ENCODE peak calls at places on chromosomes 11 and 22, in nine cellular contexts. M is IMR-90, A is A549, D is uterus, Q is transverse colon, U is sigmoid colon, P is ovary, O is esophagus squamous epithelium, B is stomach. L is an unnamed sample.
A peak's percentile ranks its signal among the peaks of the same experiment; 100 is the strongest.

GRCh38 chr11:23594755-23595154 is 734.5 kb upstream of the CCDC179 start:
- DNase-seq in A (no peak), Q (no peak), B (no peak), U (no peak), D (no peak), M (no peak), O (no peak), P (no peak), L (no peak)

GRCh38 chr22:24758164-24758799 is 16.2 kb downstream of the PIWIL3 start:
- DNase-seq in B (peak; percentile 63), M (peak; percentile 60), D (peak; percentile 34), P (peak; percentile 59), U (peak; percentile 67), O (no peak), A (peak; percentile 14), Q (peak; percentile 53), L (peak; percentile 76)

GRCh38 chr11:73189723-73190556 is 28.1 kb upstream of the P2RY2 start:
- DNase-seq in Q (no peak), A (no peak), D (no peak), P (no peak), U (peak; percentile 47), O (no peak), B (peak; percentile 18), M (no peak), L (no peak)

GRCh38 chr22:42314709-42315391 is 44.4 kb upstream of the TCF20 start:
- DNase-seq in A (no peak), B (no peak), U (no peak), P (no peak), D (no peak), O (no peak), Q (no peak), M (no peak), L (no peak)

GRCh38 chr22:33210129-33210784 is 152.1 kb upstream of the SYN3 start:
- DNase-seq in U (no peak), B (no peak), A (peak; percentile 24), O (no peak), M (peak; percentile 9), D (no peak), Q (peak; percentile 9), P (no peak), L (no peak)

GRCh38 chr11:78371221-78371899 is 46.3 kb downstream of the GAB2 start:
- DNase-seq in D (no peak), A (no peak), Q (no peak), O (no peak), M (no peak), U (no peak), P (no peak), B (no peak), L (no peak)

GRCh38 chr11:120068114-120068573 is 69.8 kb downstream of the TRIM29 start:
- DNase-seq in B (no peak), O (no peak), M (peak; percentile 47), A (no peak), Q (no peak), D (no peak), P (no peak), U (no peak), L (no peak)

GRCh38 chr22:47605886-47606285 is 843.4 kb downstream of the TBC1D22A start:
- DNase-seq in U (peak; percentile 37), A (no peak), P (peak; percentile 5), Q (no peak), B (no peak), O (no peak), D (no peak), M (no peak), L (no peak)

GRCh38 chr22:28023036-28023435 is 104.0 kb upstream of the PITPNB start:
- DNase-seq in Q (no peak), B (no peak), A (no peak), D (peak; percentile 8), O (no peak), U (peak; percentile 40), M (no peak), P (no peak), L (no peak)

GRCh38 chr11:75762158-75762557 is 6.4 kb upstream of the DGAT2 start:
- DNase-seq in B (no peak), M (no peak), U (no peak), D (no peak), O (no peak), A (no peak), Q (no peak), P (no peak), L (no peak)

GRCh38 chr22:20299736-20300136 is 20.1 kb downstream of the DGCR6L start:
- DNase-seq in M (peak; percentile 28), Q (peak; percentile 34), A (no peak), O (no peak), B (peak; percentile 60), P (peak; percentile 68), D (peak; percentile 40), U (no peak), L (no peak)

GRCh38 chr11:69398529-69399492 is 82.7 kb upstream of the LINC01488 start:
- DNase-seq in B (no peak), U (peak; percentile 60), O (no peak), M (peak; percentile 26), P (no peak), A (no peak), D (no peak), Q (no peak), L (no peak)

GRCh38 chr11:112241486-112241885 is 15.3 kb downstream of the PTS start:
- DNase-seq in Q (peak; percentile 12), B (no peak), O (no peak), A (no peak), M (peak; percentile 85), P (no peak), U (peak; percentile 78), D (peak; percentile 30), L (no peak)

GRCh38 chr11:128905345-128906184 is 14.4 kb downstream of the KCNJ5 start:
- DNase-seq in M (peak; percentile 26), U (no peak), O (no peak), A (peak; percentile 80), D (peak; percentile 27), Q (peak; percentile 43), B (peak; percentile 56), P (peak; percentile 63), L (no peak)

GRCh38 chr22:32219030-32219429 is 14.2 kb upstream of the RFPL2 start:
- DNase-seq in P (no peak), A (no peak), M (no peak), B (no peak), U (no peak), D (no peak), Q (no peak), O (no peak), L (no peak)

GRCh38 chr11:71454470-71455113 is 1.6 kb downstream of the NADSYN1 start:
- DNase-seq in U (peak; percentile 46), D (no peak), P (no peak), B (no peak), A (no peak), Q (peak; percentile 68), O (no peak), M (no peak), L (no peak)

GRCh38 chr11:88338223-88338661 is 706 bp upstream of the CTSC start:
- DNase-seq in B (peak; percentile 41), A (peak; percentile 43), M (peak; percentile 84), D (peak; percentile 25), O (no peak), U (peak; percentile 77), Q (peak; percentile 60), P (no peak), L (no peak)

GRCh38 chr11:126697937-126698336 is 302.6 kb downstream of the KIRREL3 start:
- DNase-seq in A (no peak), U (no peak), D (no peak), O (no peak), P (no peak), M (no peak), Q (no peak), B (no peak), L (no peak)

GRCh38 chr11:69078930-69079607 is 30.3 kb downstream of the TPCN2 start:
- DNase-seq in P (no peak), B (no peak), A (no peak), D (no peak), M (no peak), O (no peak), U (no peak), Q (no peak), L (no peak)

GRCh38 chr11:67633758-67634365 is 4.1 kb upstream of the NUDT8 start:
- DNase-seq in Q (no peak), O (no peak), M (no peak), B (no peak), P (peak; percentile 31), U (peak; percentile 54), D (no peak), A (no peak), L (no peak)

DNA sequence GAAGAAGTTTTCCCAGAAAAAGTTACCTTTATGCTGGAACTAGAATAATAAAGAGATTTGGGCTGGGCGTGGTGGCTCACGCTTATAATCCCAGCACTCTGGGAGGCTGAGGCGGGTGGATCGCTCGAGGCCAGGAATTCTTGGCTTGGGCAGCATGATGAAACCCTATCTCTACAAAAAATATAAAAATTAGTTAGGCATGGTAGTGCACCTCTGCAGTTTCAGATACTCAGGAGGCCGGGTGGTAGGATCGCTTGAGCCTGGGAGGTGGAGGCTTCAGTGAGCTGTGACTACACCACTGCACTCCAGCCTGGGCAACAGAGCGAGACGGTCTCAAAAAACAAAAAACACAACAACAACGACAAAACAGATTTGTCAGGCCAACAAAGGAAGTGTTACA is 119.3 kb upstream of the OR9Q1 start:
- DNase-seq in O (no peak), M (no peak), Q (no peak), D (no peak), A (no peak), B (no peak), P (no peak), U (no peak), L (no peak)
- TF ChIP-seq POLR2A in O (no peak), M (no peak), Q (no peak), D (no peak), A (no peak), B (no peak), P (no peak), U (no peak), L (no peak)

GRCh38 chr22:36325163-36326031 is 62.4 kb downstream of the MYH9 start:
- DNase-seq in A (no peak), M (peak; percentile 86), B (peak; percentile 79), D (peak; percentile 72), P (peak; percentile 68), O (no peak), Q (peak; percentile 80), U (peak; percentile 93), L (peak; percentile 82)
- TF ChIP-seq POLR2A in A (no peak), M (peak; percentile 9), B (no peak), D (peak; percentile 53), P (no peak), O (no peak), Q (peak; percentile 22), U (peak; percentile 36), L (no peak)

GRCh38 chr22:45483319-45483718 is 19.4 kb upstream of the FBLN1 start:
- DNase-seq in O (no peak), D (no peak), U (no peak), M (no peak), P (peak; percentile 4), Q (no peak), B (no peak), A (no peak), L (no peak)
- TF ChIP-seq POLR2A in O (no peak), D (no peak), U (no peak), M (no peak), P (no peak), Q (no peak), B (no peak), A (no peak), L (no peak)

DNA sequence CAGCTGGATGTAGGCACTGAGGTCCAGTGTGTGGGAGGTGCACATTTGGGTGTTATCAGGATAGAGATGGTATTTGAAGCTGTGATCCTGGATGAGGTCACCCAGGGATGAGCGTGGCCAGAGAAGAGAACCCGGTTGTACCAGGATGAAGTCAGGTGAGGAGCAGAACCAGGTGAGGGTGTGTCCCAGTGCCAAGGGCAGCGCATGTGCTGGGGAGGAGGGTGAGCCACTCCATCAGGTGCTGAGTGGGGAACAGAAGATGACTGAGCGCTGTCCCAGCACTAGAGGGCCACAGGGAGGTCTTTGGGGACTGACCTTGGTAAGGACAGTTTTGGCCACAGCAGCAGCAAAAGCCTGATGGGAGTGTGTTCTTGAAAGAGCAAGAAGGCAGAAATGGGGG is 2.7 kb downstream of the ARL2 start:
- DNase-seq in B (no peak), M (no peak), D (no peak), P (no peak), U (no peak), O (no peak), Q (no peak), A (no peak), L (no peak)
- TF ChIP-seq POLR2A in B (no peak), M (no peak), D (no peak), P (no peak), U (no peak), O (no peak), Q (no peak), A (no peak), L (no peak)